ENCODE peak calls at places on chromosomes 2 and 18, in eight cellular contexts. X, A, C, P, D, R, M and V are unnamed samples.

GRCh38 chr18:1585881-1586488 is 681.3 kb downstream of the ADCYAP1 start:
- DNase-seq in A (no peak), R (no peak), M (peak; percentile 1), D (peak; percentile 3), C (no peak), X (no peak), P (peak; percentile 13), V (no peak)

GRCh38 chr2:27322301-27322765 is 564 bp downstream of the MPV17 start:
- DNase-seq in X (peak; percentile 78), M (no peak), A (peak; percentile 57), D (no peak), C (peak; percentile 21), R (no peak), P (no peak), V (no peak)

GRCh38 chr2:61878756-61879155 is 9.7 kb downstream of the CCT4 start:
- DNase-seq in D (no peak), X (no peak), M (no peak), P (peak; percentile 75), C (no peak), R (no peak), A (no peak), V (no peak)

GRCh38 chr2:142920579-142920978 is 43.1 kb downstream of the KYNU start:
- DNase-seq in C (no peak), R (no peak), D (no peak), X (no peak), M (no peak), A (no peak), P (peak; percentile 34), V (no peak)

GRCh38 chr2:223725986-223726970 is 111.1 kb downstream of the AP1S3 start:
- DNase-seq in D (no peak), P (no peak), X (no peak), C (no peak), A (no peak), M (no peak), R (peak; percentile 61), V (no peak)

GRCh38 chr2:202278036-202278760 is 12.6 kb downstream of the NOP58 start:
- DNase-seq in C (no peak), D (peak; percentile 24), X (no peak), R (peak; percentile 53), P (peak; percentile 71), M (no peak), A (no peak), V (no peak)

GRCh38 chr18:70457788-70458187 is 168.9 kb downstream of the SOCS6 start:
- DNase-seq in D (no peak), M (no peak), X (no peak), A (no peak), P (no peak), C (no peak), R (no peak), V (no peak)

GRCh38 chr2:42054657-42055430 is 7.0 kb downstream of the PKDCC start:
- DNase-seq in X (peak; percentile 63), A (no peak), M (no peak), D (no peak), C (peak; percentile 90), P (no peak), R (peak; percentile 91), V (no peak)

GRCh38 chr18:75209129-75209951 is at the start of gene PTGR3:
- DNase-seq in M (peak; percentile 63), D (peak; percentile 57), A (peak; percentile 91), P (peak; percentile 81), X (peak; percentile 95), R (peak; percentile 91), C (peak; percentile 88), V (no peak)

GRCh38 chr18:73318732-73319479 is 451.1 kb upstream of the NETO1 start:
- DNase-seq in C (no peak), A (no peak), D (peak; percentile 1), P (no peak), M (no peak), R (no peak), X (no peak), V (no peak)

GRCh38 chr2:43218221-43218549 is 8.2 kb downstream of the ZFP36L2 start:
- DNase-seq in A (no peak), M (no peak), R (no peak), C (no peak), X (peak; percentile 46), D (peak; percentile 37), P (no peak), V (no peak)

GRCh38 chr2:215270118-215270451 is 41.8 kb upstream of the ATIC start:
- DNase-seq in P (no peak), R (no peak), D (no peak), M (no peak), X (no peak), A (no peak), C (no peak), V (no peak)
- TF ChIP-seq CTCF in P (no peak), R (peak; percentile 24), D (no peak), M (peak; percentile 15), X (no peak), A (no peak), C (no peak), V (peak; percentile 50)

DNA sequence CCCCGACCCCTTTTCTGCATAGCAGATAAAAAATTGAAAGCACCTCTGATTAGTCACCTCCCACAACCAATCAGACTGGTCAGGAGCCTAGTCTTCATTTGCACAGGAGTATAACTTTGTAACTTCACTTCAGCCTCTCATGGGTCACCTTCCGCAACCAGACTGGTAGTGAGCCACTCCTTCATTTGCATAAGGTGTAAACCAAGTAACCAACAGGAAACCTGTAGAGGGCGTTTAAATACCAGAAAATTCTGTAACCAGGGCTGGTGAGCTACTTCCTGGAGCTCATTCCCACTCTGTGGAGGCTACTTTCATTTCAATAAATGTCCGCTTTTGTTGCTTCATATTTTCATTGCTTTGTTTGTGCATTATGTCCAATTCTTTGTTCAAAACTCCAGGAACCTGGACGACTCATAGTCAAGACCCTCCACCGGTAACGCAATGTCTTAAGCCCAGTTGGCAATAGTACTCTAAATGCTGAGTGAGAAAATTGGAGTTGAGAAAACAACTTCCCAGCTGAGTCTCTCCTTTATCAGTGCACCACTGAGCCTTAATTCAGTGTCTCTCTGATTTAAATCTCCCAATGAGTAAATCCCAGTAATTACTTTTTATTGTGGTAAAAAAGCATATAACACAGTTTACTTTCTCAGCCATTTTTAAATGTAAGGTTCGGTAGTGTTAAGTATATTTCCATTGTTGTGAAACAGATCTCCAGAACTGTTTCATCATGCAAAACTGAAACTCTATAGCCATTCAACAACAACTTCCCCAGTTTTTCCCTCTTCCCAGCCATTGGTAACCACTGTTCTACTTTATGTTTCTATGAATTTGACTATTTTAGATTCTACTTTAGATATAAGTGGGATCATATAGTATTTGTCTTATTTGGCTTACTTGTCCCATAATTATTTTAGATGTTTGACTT is 392.7 kb upstream of the SLC8A1 start:
- DNase-seq in R (peak; percentile 63), P (peak; percentile 30), C (no peak), M (no peak), D (no peak), A (no peak), X (no peak), V (no peak)
- TF ChIP-seq CTCF in R (peak; percentile 69), P (peak; percentile 40), C (no peak), M (no peak), D (peak; percentile 29), A (no peak), X (no peak), V (peak; percentile 32)

DNA sequence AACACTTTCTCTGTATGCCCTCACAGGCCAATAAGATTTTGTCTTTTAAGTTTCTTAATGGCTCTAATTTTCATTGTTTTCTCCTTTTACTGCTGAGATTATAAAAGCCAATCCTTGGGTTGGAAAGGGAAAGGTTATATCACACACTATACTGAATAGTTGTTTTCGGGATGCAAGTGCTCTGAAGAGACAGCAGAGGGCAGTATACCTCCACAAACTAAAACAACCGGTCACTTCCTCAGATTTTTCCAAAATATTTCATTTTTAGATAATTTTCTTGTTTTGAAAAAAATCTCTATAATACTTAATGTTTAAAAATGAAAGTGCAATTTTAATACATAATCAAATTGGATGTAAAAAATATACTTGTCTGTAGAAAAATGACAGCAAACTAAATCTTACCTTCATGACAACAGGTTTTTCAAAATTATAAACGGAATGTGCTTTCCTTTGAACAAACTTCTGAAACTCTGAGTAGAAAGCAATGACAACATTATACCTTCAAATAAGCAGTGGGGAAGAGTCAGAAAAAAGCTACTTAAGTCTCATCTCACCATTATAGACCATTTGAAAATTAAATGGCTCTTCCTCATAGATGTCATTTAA is 82.7 kb downstream of the ORC4 start:
- DNase-seq in A (no peak), M (no peak), P (peak; percentile 3), D (no peak), C (no peak), X (no peak), R (no peak), V (no peak)
- TF ChIP-seq CTCF in A (peak; percentile 84), M (peak; percentile 96), P (peak; percentile 76), D (peak; percentile 78), C (peak; percentile 82), X (peak; percentile 67), R (peak; percentile 97), V (peak; percentile 98)

GRCh38 chr2:241315183-241315878 is at the start of gene HDLBP:
- DNase-seq in A (peak; percentile 100), X (peak; percentile 100), C (peak; percentile 100), D (peak; percentile 99), P (peak; percentile 98), R (peak; percentile 100), M (peak; percentile 99), V (peak; percentile 99)
- TF ChIP-seq CTCF in A (no peak), X (peak; percentile 29), C (no peak), D (no peak), P (peak; percentile 24), R (peak; percentile 45), M (peak; percentile 57), V (peak; percentile 78)

GRCh38 chr18:27007880-27008279 is 142.4 kb upstream of the AQP4 start:
- DNase-seq in M (no peak), P (peak; percentile 4), R (no peak), C (no peak), X (no peak), D (no peak), A (no peak), V (no peak)

GRCh38 chr18:27009293-27009692 is 143.8 kb upstream of the AQP4 start:
- DNase-seq in M (no peak), C (no peak), D (no peak), R (no peak), A (no peak), X (no peak), P (no peak), V (no peak)

GRCh38 chr18:27008575-27008974 is 143.1 kb upstream of the AQP4 start:
- DNase-seq in C (no peak), R (no peak), M (no peak), D (no peak), X (no peak), A (no peak), P (no peak), V (no peak)

GRCh38 chr18:27004056-27004829 is 138.7 kb upstream of the AQP4 start:
- DNase-seq in A (no peak), R (no peak), D (peak; percentile 1), M (no peak), X (no peak), P (no peak), C (no peak), V (no peak)

DNA sequence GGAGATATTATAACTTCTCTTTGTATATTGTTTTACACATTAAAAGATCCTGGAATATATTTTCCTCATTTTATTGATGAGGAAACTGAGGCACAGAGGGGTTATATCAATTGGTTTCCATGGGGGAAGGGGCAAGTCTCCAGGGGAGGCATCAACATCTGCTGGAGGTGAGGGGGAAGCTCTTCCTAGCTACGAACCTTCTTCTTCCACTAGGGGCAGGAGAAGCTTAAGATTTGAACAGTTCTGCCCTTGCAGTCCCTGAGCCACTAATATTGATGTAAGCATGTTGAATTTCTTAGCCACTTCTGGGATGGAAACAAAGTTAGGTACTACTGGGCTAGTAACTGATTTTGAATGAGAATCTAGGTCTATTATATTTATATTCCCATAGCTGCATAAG is 140.1 kb upstream of the AQP4 start:
- DNase-seq in C (no peak), A (no peak), P (no peak), R (peak; percentile 52), X (no peak), M (no peak), D (no peak), V (no peak)
- TF ChIP-seq CTCF in C (no peak), A (no peak), P (peak; percentile 54), R (peak; percentile 82), X (peak; percentile 16), M (peak; percentile 59), D (peak; percentile 73), V (peak; percentile 64)